ENCODE peak calls at places on chromosomes 4 and X, in ten cellular contexts. T is GM23248, B is DND-41, O is PC-3, A is HCT116, F is HepG2, M is mesenchymal stem cell, C is OCI-LY7, V is fibroblast of lung, Q is endothelial cell of umbilical vein. X is an unnamed sample.
A peak's percentile ranks its signal among the peaks of the same experiment; 100 is the strongest.

GRCh38 chr4:26127001-26127400 is 193.8 kb upstream of the RBPJ start:
- DNase-seq in M (no peak), T (no peak), A (no peak), F (no peak), B (no peak), O (no peak), V (no peak), C (no peak), Q (no peak), X (no peak)

GRCh38 chr4:128322311-128322710 is 34.7 kb upstream of the PGRMC2 start:
- DNase-seq in M (peak; percentile 24), V (no peak), C (no peak), T (peak; percentile 30), A (no peak), Q (peak; percentile 45), B (no peak), F (peak; percentile 45), O (peak; percentile 78), X (peak; percentile 61)

GRCh38 chr4:15677507-15677988 is 4.1 kb upstream of the FAM200B start:
- DNase-seq in V (peak; percentile 47), F (peak; percentile 86), M (peak; percentile 62), T (peak; percentile 48), O (peak; percentile 94), C (no peak), Q (peak; percentile 43), B (no peak), A (peak; percentile 82), X (peak; percentile 71)

GRCh38 chr4:168631241-168632151 is 134.6 kb downstream of the PALLD start:
- DNase-seq in V (peak; percentile 54), O (peak; percentile 69), A (no peak), Q (peak; percentile 72), F (no peak), M (peak; percentile 80), T (peak; percentile 79), B (no peak), C (no peak), X (peak; percentile 77)

GRCh38 chr4:179751669-179752068 is 2309.4 kb upstream of the AGA start:
- DNase-seq in C (no peak), V (no peak), Q (no peak), O (no peak), B (no peak), M (no peak), F (no peak), A (no peak), T (no peak), X (no peak)

GRCh38 chrX:123976671-123977316 is 15.3 kb downstream of the STAG2 start:
- DNase-seq in O (peak; percentile 69), A (no peak), T (peak; percentile 55), M (peak; percentile 54), C (peak; percentile 9), V (peak; percentile 68), F (peak; percentile 31), Q (peak; percentile 57), B (no peak), X (no peak)

GRCh38 chrX:53190363-53190960 is 34.5 kb downstream of the KDM5C start:
- DNase-seq in F (no peak), C (peak; percentile 12), O (no peak), A (no peak), V (no peak), B (peak; percentile 14), M (peak; percentile 2), Q (no peak), T (peak; percentile 10), X (no peak)

GRCh38 chr4:88517825-88518224 is 5.8 kb downstream of the PYURF start:
- DNase-seq in C (no peak), M (no peak), V (no peak), A (no peak), B (no peak), O (no peak), F (no peak), T (no peak), Q (no peak), X (no peak)

GRCh38 chr4:107037188-107037587 is 1.1 kb upstream of the DKK2 start:
- DNase-seq in C (no peak), M (peak; percentile 44), A (no peak), T (peak; percentile 73), O (peak; percentile 4), F (no peak), B (no peak), Q (peak; percentile 43), V (no peak), X (peak; percentile 18)

GRCh38 chrX:151703487-151703886 is 8.2 kb downstream of the PRRG3 start:
- DNase-seq in V (no peak), A (no peak), F (no peak), Q (no peak), M (no peak), C (no peak), O (no peak), T (peak; percentile 34), B (no peak), X (peak; percentile 21)

GRCh38 chr4:125728568-125728967 is 413.8 kb downstream of the FAT4 start:
- DNase-seq in V (peak; percentile 93), O (peak; percentile 88), C (no peak), Q (peak; percentile 78), M (peak; percentile 95), F (no peak), T (peak; percentile 94), A (no peak), B (no peak), X (peak; percentile 98)

GRCh38 chr4:9841072-9841471 is 59.6 kb downstream of the DRD5 start:
- DNase-seq in M (no peak), T (no peak), O (no peak), F (no peak), Q (no peak), A (no peak), C (no peak), B (no peak), V (no peak), X (no peak)

GRCh38 chr4:159141193-159141592 is 38.3 kb downstream of the RAPGEF2 start:
- DNase-seq in C (no peak), B (no peak), F (peak; percentile 71), O (no peak), A (no peak), T (peak; percentile 5), M (peak; percentile 60), V (peak; percentile 35), Q (no peak), X (peak; percentile 63)

GRCh38 chr4:105399535-105400161 is 74.2 kb downstream of the PPA2 start:
- DNase-seq in B (no peak), Q (peak; percentile 27), A (peak; percentile 26), M (peak; percentile 82), O (peak; percentile 78), V (peak; percentile 91), C (no peak), T (peak; percentile 92), F (no peak), X (peak; percentile 83)

GRCh38 chrX:82677281-82677680 is 830.8 kb upstream of the POU3F4 start:
- DNase-seq in B (no peak), Q (no peak), O (no peak), V (peak; percentile 6), F (no peak), A (no peak), T (no peak), M (peak; percentile 45), C (no peak), X (peak; percentile 2)

GRCh38 chr4:56990109-56990508 is 11.4 kb downstream of the POLR2B start:
- DNase-seq in T (peak; percentile 22), V (peak; percentile 68), C (no peak), Q (no peak), M (peak; percentile 31), B (no peak), A (no peak), F (no peak), O (peak; percentile 8), X (peak; percentile 62)

GRCh38 chr4:113613503-113613902 is 148.0 kb downstream of the CAMK2D start:
- DNase-seq in A (no peak), V (no peak), C (no peak), O (no peak), B (no peak), Q (peak; percentile 16), F (no peak), M (no peak), T (peak; percentile 33), X (no peak)

GRCh38 chr4:55269970-55270369 is 76.1 kb upstream of the SRD5A3 start:
- DNase-seq in O (no peak), M (no peak), T (no peak), F (no peak), C (no peak), Q (peak; percentile 96), V (no peak), B (no peak), A (no peak), X (no peak)
- H2AFZ ChIP-seq in O (no peak overlapping the region), M (no peak overlapping the region), T (no peak overlapping the region), F (no peak overlapping the region), C (no peak overlapping the region), Q (no peak overlapping the region), V (no peak overlapping the region), B (no peak overlapping the region), A (no peak overlapping the region), X (no peak overlapping the region)

GRCh38 chrX:110944793-110945466 is 149.3 kb upstream of the CHRDL1 start:
- DNase-seq in Q (no peak), C (no peak), V (no peak), B (no peak), O (no peak), M (no peak), A (no peak), T (no peak), F (no peak), X (peak; percentile 50)
- H2AFZ ChIP-seq in Q (no peak overlapping the region), C (no peak overlapping the region), V (no peak overlapping the region), B (no peak overlapping the region), O (no peak overlapping the region), M (no peak overlapping the region), A (no peak overlapping the region), T (no peak overlapping the region), F (no peak overlapping the region), X (peak overlapping the region; percentile 18)

GRCh38 chr4:73069338-73070071 is at the start of gene COX18:
- DNase-seq in F (peak; percentile 95), B (peak; percentile 94), V (peak; percentile 99), Q (peak; percentile 99), T (peak; percentile 99), A (peak; percentile 97), M (peak; percentile 99), C (peak; percentile 99), O (peak; percentile 100), X (peak; percentile 96)

GRCh38 chr4:73066928-73067327 is 2.6 kb downstream of the COX18 start:
- DNase-seq in T (no peak), Q (no peak), A (no peak), C (no peak), F (no peak), M (no peak), B (no peak), O (no peak), V (no peak), X (no peak)

GRCh38 chr4:73068496-73069337 is 799 bp downstream of the COX18 start:
- DNase-seq in C (peak; percentile 47), Q (peak; percentile 78), F (peak; percentile 32), B (peak; percentile 25), O (peak; percentile 43), A (no peak), T (peak; percentile 54), V (peak; percentile 49), M (peak; percentile 65), X (peak; percentile 29)

GRCh38 chr4:73070072-73070385 is 513 bp upstream of the COX18 start:
- DNase-seq in O (no peak), V (no peak), F (no peak), A (no peak), Q (no peak), M (no peak), C (no peak), T (no peak), B (no peak), X (no peak)

GRCh38 chr4:73067971-73068394 is 1.5 kb downstream of the COX18 start:
- DNase-seq in A (no peak), V (peak; percentile 18), M (no peak), C (peak; percentile 41), F (no peak), T (peak; percentile 64), O (peak; percentile 64), B (no peak), Q (no peak), X (peak; percentile 8)
- H2AFZ ChIP-seq in A (no peak overlapping the region), V (peak overlapping the region; percentile 50), M (no peak overlapping the region), C (peak overlapping the region; percentile 88), F (peak overlapping the region; percentile 58), T (peak overlapping the region; percentile 92), O (peak overlapping the region; percentile 78), B (peak overlapping the region; percentile 87), Q (peak overlapping the region; percentile 43), X (peak overlapping the region; percentile 49)

GRCh38 chr4:25089058-25089763 is 58.5 kb upstream of the LGI2 start:
- DNase-seq in A (no peak), O (no peak), F (no peak), B (no peak), M (no peak), Q (no peak), T (no peak), C (no peak), V (no peak), X (no peak)
- H2AFZ ChIP-seq in A (no peak overlapping the region), O (no peak overlapping the region), F (no peak overlapping the region), B (no peak overlapping the region), M (no peak overlapping the region), Q (no peak overlapping the region), T (peak overlapping the region; percentile 29), C (no peak overlapping the region), V (no peak overlapping the region), X (no peak overlapping the region)